ENCODE peak calls at places on chromosomes 5 and 9, in seven cellular contexts. One of them, this sample, is unnamed.

GRCh38 chr9:74773886-74774479 is 113.7 kb downstream of the TRPM6 start:
- DNase-seq in Peyer's patch: peak
- DNase-seq in thoracic aorta: peak
- DNase-seq in heart left ventricle: peak
- DNase-seq in cardiac muscle cell: peak
- DNase-seq in GM12865: peak
- DNase-seq in SK-N-SH: peak
- DNase-seq in this sample: peak

GRCh38 chr5:176371621-176372539 is 6.6 kb downstream of the ARL10 start:
- DNase-seq in Peyer's patch: no peak
- DNase-seq in thoracic aorta: no peak
- DNase-seq in heart left ventricle: no peak
- DNase-seq in cardiac muscle cell: no peak
- DNase-seq in GM12865: no peak
- DNase-seq in SK-N-SH: no peak
- DNase-seq in this sample: peak

GRCh38 chr5:158686240-158686639 is 413.5 kb downstream of the EBF1 start:
- DNase-seq in Peyer's patch: no peak
- DNase-seq in thoracic aorta: no peak
- DNase-seq in heart left ventricle: no peak
- DNase-seq in cardiac muscle cell: no peak
- DNase-seq in GM12865: no peak
- DNase-seq in SK-N-SH: no peak
- DNase-seq in this sample: no peak

GRCh38 chr9:82421498-82421897 is 432.9 kb downstream of the SPATA31D1 start:
- DNase-seq in Peyer's patch: no peak
- DNase-seq in thoracic aorta: no peak
- DNase-seq in heart left ventricle: no peak
- DNase-seq in cardiac muscle cell: no peak
- DNase-seq in GM12865: no peak
- DNase-seq in SK-N-SH: no peak
- DNase-seq in this sample: no peak

GRCh38 chr5:73605223-73606087 is 20.5 kb upstream of the ARHGEF28 start:
- DNase-seq in Peyer's patch: no peak
- DNase-seq in thoracic aorta: no peak
- DNase-seq in heart left ventricle: no peak
- DNase-seq in cardiac muscle cell: no peak
- DNase-seq in GM12865: no peak
- DNase-seq in SK-N-SH: no peak
- DNase-seq in this sample: no peak

GRCh38 chr9:5799314-5799713 is 33.6 kb downstream of the ERMP1 start:
- DNase-seq in Peyer's patch: no peak
- DNase-seq in thoracic aorta: no peak
- DNase-seq in heart left ventricle: no peak
- DNase-seq in cardiac muscle cell: no peak
- DNase-seq in GM12865: no peak
- DNase-seq in SK-N-SH: peak
- DNase-seq in this sample: peak

GRCh38 chr5:149940077-149940574 is 4.5 kb downstream of the PDE6A start:
- DNase-seq in Peyer's patch: no peak
- DNase-seq in thoracic aorta: no peak
- DNase-seq in heart left ventricle: no peak
- DNase-seq in cardiac muscle cell: no peak
- DNase-seq in GM12865: peak
- DNase-seq in SK-N-SH: no peak
- DNase-seq in this sample: peak

GRCh38 chr5:147902606-147903115 is 3.7 kb downstream of the C5orf46 start:
- DNase-seq in Peyer's patch: no peak
- DNase-seq in thoracic aorta: no peak
- DNase-seq in heart left ventricle: no peak
- DNase-seq in cardiac muscle cell: no peak
- DNase-seq in GM12865: no peak
- DNase-seq in SK-N-SH: no peak
- DNase-seq in this sample: peak

GRCh38 chr5:59039296-59040006 is 456.6 kb downstream of the RAB3C start:
- DNase-seq in Peyer's patch: peak
- DNase-seq in thoracic aorta: peak
- DNase-seq in heart left ventricle: peak
- DNase-seq in cardiac muscle cell: peak
- DNase-seq in GM12865: peak
- DNase-seq in SK-N-SH: peak
- DNase-seq in this sample: peak

GRCh38 chr5:132253008-132253441 is 4.5 kb upstream of the PDLIM4 start:
- DNase-seq in Peyer's patch: no peak
- DNase-seq in thoracic aorta: no peak
- DNase-seq in heart left ventricle: peak
- DNase-seq in cardiac muscle cell: no peak
- DNase-seq in GM12865: no peak
- DNase-seq in SK-N-SH: no peak
- DNase-seq in this sample: no peak

GRCh38 chr9:89764217-89764616 is 159.4 kb downstream of the GADD45G start:
- DNase-seq in Peyer's patch: no peak
- DNase-seq in thoracic aorta: no peak
- DNase-seq in heart left ventricle: no peak
- DNase-seq in cardiac muscle cell: no peak
- DNase-seq in GM12865: no peak
- DNase-seq in SK-N-SH: no peak
- DNase-seq in this sample: no peak

DNA sequence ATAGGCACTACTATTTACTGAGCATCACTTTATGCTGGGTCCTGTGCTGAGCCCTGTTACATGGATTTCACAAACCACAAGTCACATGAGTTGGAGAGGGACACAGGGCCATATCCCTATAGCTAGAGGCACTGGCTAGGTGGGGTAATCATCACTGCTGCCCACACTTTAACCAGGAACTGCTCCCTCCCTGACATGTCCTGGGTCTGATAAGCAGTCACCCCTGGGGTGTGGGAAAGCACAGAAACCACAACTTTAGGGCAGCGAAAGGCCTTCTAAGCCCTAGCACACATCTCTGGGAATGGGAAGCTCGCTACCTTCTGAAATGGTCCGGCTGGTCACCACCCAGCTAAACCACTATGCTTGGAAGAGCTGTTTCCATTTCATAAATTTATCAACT is 15.0 kb downstream of the TBC1D2 start:
- DNase-seq in Peyer's patch: no peak
- DNase-seq in thoracic aorta: no peak
- DNase-seq in heart left ventricle: no peak
- DNase-seq in cardiac muscle cell: no peak
- DNase-seq in GM12865: no peak
- DNase-seq in SK-N-SH: no peak
- DNase-seq in this sample: no peak
- H3K4me3 ChIP-seq in Peyer's patch: no peak
- H3K4me3 ChIP-seq in thoracic aorta: no peak
- H3K4me3 ChIP-seq in heart left ventricle: no peak
- H3K4me3 ChIP-seq in cardiac muscle cell: no peak
- H3K4me3 ChIP-seq in GM12865: no peak
- H3K4me3 ChIP-seq in SK-N-SH: no peak
- H3K4me3 ChIP-seq in this sample: no peak

GRCh38 chr9:99104459-99105151 is at the start of gene TGFBR1:
- DNase-seq in Peyer's patch: peak
- DNase-seq in thoracic aorta: peak
- DNase-seq in heart left ventricle: peak
- DNase-seq in cardiac muscle cell: peak
- DNase-seq in GM12865: peak
- DNase-seq in SK-N-SH: peak
- DNase-seq in this sample: peak
- TF ChIP-seq CTCF in Peyer's patch: no peak
- TF ChIP-seq CTCF in thoracic aorta: no peak
- TF ChIP-seq CTCF in heart left ventricle: no peak
- TF ChIP-seq CTCF in cardiac muscle cell: no peak
- TF ChIP-seq CTCF in GM12865: no peak
- TF ChIP-seq CTCF in SK-N-SH: no peak
- TF ChIP-seq CTCF in this sample: no peak

GRCh38 chr9:109953813-109954489 is 174.0 kb downstream of the PALM2AKAP2 start:
- DNase-seq in Peyer's patch: no peak
- DNase-seq in thoracic aorta: no peak
- DNase-seq in heart left ventricle: no peak
- DNase-seq in cardiac muscle cell: no peak
- DNase-seq in GM12865: no peak
- DNase-seq in SK-N-SH: no peak
- DNase-seq in this sample: no peak
- H3K4me3 ChIP-seq in Peyer's patch: no peak
- H3K4me3 ChIP-seq in thoracic aorta: no peak
- H3K4me3 ChIP-seq in heart left ventricle: no peak
- H3K4me3 ChIP-seq in cardiac muscle cell: no peak
- H3K4me3 ChIP-seq in GM12865: no peak
- H3K4me3 ChIP-seq in SK-N-SH: no peak
- H3K4me3 ChIP-seq in this sample: no peak

GRCh38 chr5:146878471-146879172 is at the start of gene PPP2R2B:
- DNase-seq in Peyer's patch: peak
- DNase-seq in thoracic aorta: no peak
- DNase-seq in heart left ventricle: no peak
- DNase-seq in cardiac muscle cell: peak
- DNase-seq in GM12865: no peak
- DNase-seq in SK-N-SH: peak
- DNase-seq in this sample: peak
- TF ChIP-seq CTCF in Peyer's patch: no peak
- TF ChIP-seq CTCF in thoracic aorta: no peak
- TF ChIP-seq CTCF in heart left ventricle: no peak
- TF ChIP-seq CTCF in cardiac muscle cell: no peak
- TF ChIP-seq CTCF in GM12865: no peak
- TF ChIP-seq CTCF in SK-N-SH: no peak
- TF ChIP-seq CTCF in this sample: no peak

DNA sequence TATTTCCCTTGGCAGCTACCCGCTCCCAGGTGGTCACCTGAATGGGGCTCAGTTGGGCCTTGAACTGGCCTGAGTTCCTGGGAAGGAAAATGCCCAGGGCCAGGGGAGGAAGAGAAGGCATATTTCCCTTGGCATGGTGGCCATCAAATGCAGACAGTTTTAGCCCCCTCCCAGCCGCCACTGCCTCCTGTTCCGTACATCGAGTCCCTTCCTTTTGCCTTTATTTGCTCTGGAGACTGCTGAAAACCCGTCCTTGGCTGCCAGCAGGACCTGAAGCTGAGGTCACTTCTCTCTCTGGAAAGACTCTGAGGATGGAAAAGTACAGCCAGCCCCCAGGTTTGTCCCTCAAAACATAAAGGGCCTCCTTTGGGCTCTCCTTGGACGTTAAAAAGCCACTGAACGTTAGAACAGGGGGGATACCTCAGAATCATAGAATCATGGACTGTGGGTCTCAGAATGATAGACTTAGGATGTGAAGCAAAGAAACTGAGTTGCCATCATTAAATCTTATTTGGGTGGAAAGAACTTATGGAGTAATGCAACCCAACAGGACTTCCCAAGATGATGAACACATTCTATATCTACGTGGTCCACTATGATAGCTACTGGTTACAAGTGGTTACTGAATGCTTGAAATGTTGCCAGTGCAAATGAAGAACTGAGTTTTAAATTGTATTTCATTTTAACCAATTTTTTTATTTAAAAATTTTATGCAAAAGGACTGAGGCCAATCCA is 7.1 kb downstream of the SPARC start:
- DNase-seq in Peyer's patch: no peak
- DNase-seq in thoracic aorta: no peak
- DNase-seq in heart left ventricle: no peak
- DNase-seq in cardiac muscle cell: no peak
- DNase-seq in GM12865: no peak
- DNase-seq in SK-N-SH: no peak
- DNase-seq in this sample: no peak
- H3K4me3 ChIP-seq in Peyer's patch: no peak
- H3K4me3 ChIP-seq in thoracic aorta: peak
- H3K4me3 ChIP-seq in heart left ventricle: peak
- H3K4me3 ChIP-seq in cardiac muscle cell: no peak
- H3K4me3 ChIP-seq in GM12865: no peak
- H3K4me3 ChIP-seq in SK-N-SH: peak
- H3K4me3 ChIP-seq in this sample: peak

GRCh38 chr5:76014005-76014404 is 69.2 kb upstream of the SV2C start:
- DNase-seq in Peyer's patch: no peak
- DNase-seq in thoracic aorta: no peak
- DNase-seq in heart left ventricle: no peak
- DNase-seq in cardiac muscle cell: no peak
- DNase-seq in GM12865: no peak
- DNase-seq in SK-N-SH: no peak
- DNase-seq in this sample: no peak

DNA sequence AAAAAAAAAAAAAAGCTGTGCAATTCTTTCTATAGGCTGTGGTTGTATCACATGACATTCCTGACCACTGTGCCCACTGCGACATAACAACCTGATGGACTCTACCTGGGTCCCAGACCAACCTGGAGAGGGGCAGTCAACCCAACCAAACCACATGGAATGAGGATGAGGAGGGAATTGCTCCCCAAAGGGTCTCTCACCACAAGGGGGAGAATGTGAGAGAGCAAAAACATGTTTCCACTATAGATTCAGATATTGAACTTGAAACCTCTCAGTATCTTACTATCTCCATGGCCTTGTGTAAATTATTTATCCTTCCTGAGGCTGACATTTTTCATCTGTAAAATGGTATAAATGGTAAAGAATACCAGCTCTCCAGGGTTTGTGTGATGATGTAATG is 66.9 kb upstream of the SV2C start:
- DNase-seq in Peyer's patch: no peak
- DNase-seq in thoracic aorta: no peak
- DNase-seq in heart left ventricle: no peak
- DNase-seq in cardiac muscle cell: no peak
- DNase-seq in GM12865: no peak
- DNase-seq in SK-N-SH: no peak
- DNase-seq in this sample: no peak
- TF ChIP-seq CTCF in Peyer's patch: no peak
- TF ChIP-seq CTCF in thoracic aorta: no peak
- TF ChIP-seq CTCF in heart left ventricle: no peak
- TF ChIP-seq CTCF in cardiac muscle cell: no peak
- TF ChIP-seq CTCF in GM12865: peak
- TF ChIP-seq CTCF in SK-N-SH: peak
- TF ChIP-seq CTCF in this sample: no peak

DNA sequence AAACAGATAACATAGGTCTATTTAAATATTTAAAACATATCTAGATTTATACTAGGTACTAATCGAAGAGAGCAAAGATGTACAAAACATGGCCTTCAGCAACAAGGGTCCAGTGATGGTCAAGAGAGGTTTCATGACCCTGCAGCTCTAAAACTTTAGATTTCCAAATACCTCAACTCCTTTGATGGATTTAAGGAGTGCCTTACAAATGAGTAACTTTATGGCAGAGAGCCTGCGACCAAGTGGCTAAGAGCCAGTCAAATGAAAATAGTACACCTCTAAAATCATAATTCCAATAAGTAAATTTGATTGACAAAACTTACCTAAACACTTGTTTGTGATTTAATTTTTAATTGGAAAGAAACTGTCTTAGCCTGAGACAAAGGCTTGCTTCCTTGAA is 4.7 kb upstream of the SH3RF2 start:
- DNase-seq in Peyer's patch: no peak
- DNase-seq in thoracic aorta: no peak
- DNase-seq in heart left ventricle: no peak
- DNase-seq in cardiac muscle cell: no peak
- DNase-seq in GM12865: no peak
- DNase-seq in SK-N-SH: no peak
- DNase-seq in this sample: no peak
- H3K4me3 ChIP-seq in Peyer's patch: no peak
- H3K4me3 ChIP-seq in thoracic aorta: no peak
- H3K4me3 ChIP-seq in heart left ventricle: no peak
- H3K4me3 ChIP-seq in cardiac muscle cell: no peak
- H3K4me3 ChIP-seq in GM12865: no peak
- H3K4me3 ChIP-seq in SK-N-SH: no peak
- H3K4me3 ChIP-seq in this sample: no peak

GRCh38 chr9:137280478-137281344 is 3.2 kb downstream of the TOR4A start:
- DNase-seq in Peyer's patch: no peak
- DNase-seq in thoracic aorta: no peak
- DNase-seq in heart left ventricle: peak
- DNase-seq in cardiac muscle cell: peak
- DNase-seq in GM12865: peak
- DNase-seq in SK-N-SH: peak
- DNase-seq in this sample: peak
- TF ChIP-seq CTCF in Peyer's patch: no peak
- TF ChIP-seq CTCF in thoracic aorta: no peak
- TF ChIP-seq CTCF in heart left ventricle: peak
- TF ChIP-seq CTCF in cardiac muscle cell: peak
- TF ChIP-seq CTCF in GM12865: peak
- TF ChIP-seq CTCF in SK-N-SH: peak
- TF ChIP-seq CTCF in this sample: peak

This sample was measured in fibroblast of pulmonary artery.